ENCODE peak calls at places on chromosomes 4 and X, in ten cellular contexts. I is choroid plexus epithelial cell, H is endothelial cell of umbilical vein, Z is left ventricle myocardium inferior, O is AG10803, U is upper lobe of right lung, J is astrocyte of the spinal cord, D is HepG2, B is GM06990, G is ascending aorta. V is an unnamed sample.

GRCh38 chrX:136867096-136867491 is 13.4 kb downstream of the RBMX start:
- DNase-seq in I (peak; percentile 29), D (no peak), Z (no peak), U (no peak), J (no peak), G (no peak), O (no peak), H (no peak), B (no peak), V (no peak)

GRCh38 chr4:186746581-186746980 is 22.9 kb upstream of the FAT1 start:
- DNase-seq in B (no peak), Z (no peak), H (no peak), U (no peak), J (no peak), D (no peak), G (no peak), O (no peak), I (peak; percentile 42), V (no peak)

GRCh38 chr4:168480991-168481588 is 798 bp upstream of the DDX60L start:
- DNase-seq in O (peak; percentile 85), U (no peak), B (peak; percentile 24), I (peak; percentile 88), G (no peak), J (peak; percentile 83), H (peak; percentile 88), D (peak; percentile 7), Z (no peak), V (no peak)

GRCh38 chrX:140180585-140180984 is 215.3 kb upstream of the CXorf66 start:
- DNase-seq in B (no peak), J (peak; percentile 81), D (no peak), H (no peak), U (no peak), I (peak; percentile 68), Z (no peak), O (peak; percentile 38), G (no peak), V (no peak)

GRCh38 chrX:18906286-18906685 is 77.6 kb downstream of the PHKA2 start:
- DNase-seq in Z (no peak), D (no peak), B (no peak), J (no peak), O (no peak), U (no peak), H (no peak), G (no peak), I (no peak), V (no peak)

GRCh38 chr4:155542415-155542814 is 124.2 kb upstream of the GUCY1A1 start:
- DNase-seq in I (no peak), B (no peak), Z (no peak), O (no peak), J (no peak), D (no peak), U (no peak), G (no peak), H (no peak), V (no peak)

GRCh38 chrX:130091976-130092522 is 18.2 kb downstream of the ELF4 start:
- DNase-seq in B (peak; percentile 90), J (no peak), H (peak; percentile 47), G (peak; percentile 78), D (peak; percentile 66), I (no peak), U (peak; percentile 80), O (no peak), Z (peak; percentile 28), V (no peak)

GRCh38 chr4:177384856-177385396 is 57.3 kb downstream of the AGA start:
- DNase-seq in I (no peak), D (peak; percentile 8), U (no peak), H (no peak), B (no peak), G (no peak), Z (no peak), O (no peak), J (no peak), V (no peak)

GRCh38 chrX:77415161-77415560 is 32.0 kb upstream of the FGF16 start:
- DNase-seq in B (no peak), D (no peak), G (no peak), H (no peak), I (no peak), O (no peak), Z (no peak), J (no peak), U (no peak), V (no peak)

GRCh38 chr4:26268246-26268645 is 52.6 kb upstream of the RBPJ start:
- DNase-seq in U (no peak), Z (no peak), H (no peak), B (no peak), J (no peak), D (no peak), O (no peak), G (no peak), I (no peak), V (no peak)

GRCh38 chr4:187576751-187577150 is 418.8 kb upstream of the ZFP42 start:
- DNase-seq in Z (no peak), U (no peak), O (no peak), J (no peak), G (no peak), D (no peak), I (no peak), H (no peak), B (no peak), V (no peak)

GRCh38 chr4:182478475-182478874 is 235.3 kb downstream of the TENM3 start:
- DNase-seq in O (peak; percentile 50), B (no peak), G (no peak), Z (no peak), I (peak; percentile 72), H (peak; percentile 55), D (peak; percentile 29), U (no peak), J (peak; percentile 65), V (no peak)

GRCh38 chr4:113116414-113117345 is 67.2 kb downstream of the ANK2 start:
- DNase-seq in U (no peak), O (no peak), Z (no peak), G (no peak), I (no peak), H (no peak), D (no peak), B (no peak), J (peak; percentile 29), V (no peak)

GRCh38 chr4:66187175-66187720 is 517.0 kb upstream of the EPHA5 start:
- DNase-seq in G (no peak), J (no peak), H (no peak), O (no peak), D (no peak), I (no peak), Z (no peak), U (peak; percentile 31), B (peak; percentile 0), V (no peak)

DNA sequence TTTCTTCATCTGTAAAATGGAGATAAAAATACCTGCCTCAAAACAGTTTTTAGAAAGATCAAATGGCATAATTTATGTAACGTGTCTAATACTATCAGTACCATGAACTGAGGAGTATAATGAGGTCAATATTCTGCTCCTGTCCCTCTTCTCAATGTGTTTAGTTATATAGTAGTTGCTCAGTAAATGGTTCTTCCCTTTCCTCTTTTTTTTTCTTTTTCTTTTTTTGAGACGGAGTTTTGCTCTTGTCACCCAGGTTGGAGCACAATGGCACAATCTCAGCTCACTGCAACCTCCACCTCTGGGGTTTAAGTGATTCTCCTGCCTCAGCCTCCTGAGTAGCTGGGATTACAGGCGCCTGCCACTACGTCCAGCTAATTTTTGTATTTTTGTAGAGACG is 1.3 kb downstream of the YIPF6 start:
- DNase-seq in U (no peak), D (no peak), H (no peak), G (no peak), O (no peak), I (no peak), B (no peak), Z (no peak), J (no peak), V (no peak)
- H3K4me3 ChIP-seq in U (no peak overlapping the region), D (peak overlapping the region; percentile 87), H (no peak overlapping the region), G (no peak overlapping the region), O (no peak overlapping the region), I (no peak overlapping the region), B (peak overlapping the region; percentile 80), Z (peak overlapping the region; percentile 81), J (no peak overlapping the region), V (no peak overlapping the region)

GRCh38 chrX:51494409-51494808 is 2.0 kb downstream of the NUDT11 start:
- DNase-seq in J (peak; percentile 8), D (no peak), O (no peak), Z (no peak), G (no peak), U (no peak), H (peak; percentile 7), B (no peak), I (peak; percentile 30), V (no peak)
- H3K4me3 ChIP-seq in J (peak overlapping the region; percentile 55), D (no peak overlapping the region), O (no peak overlapping the region), Z (no peak overlapping the region), G (no peak overlapping the region), U (no peak overlapping the region), H (no peak overlapping the region), B (no peak overlapping the region), I (no peak overlapping the region), V (no peak overlapping the region)

GRCh38 chr4:30726090-30726668 is 6.0 kb downstream of the PCDH7 start:
- DNase-seq in U (no peak), D (no peak), J (no peak), I (no peak), H (peak; percentile 80), G (no peak), Z (no peak), B (no peak), O (no peak), V (no peak)

GRCh38 chr4:30727409-30727808 is 7.2 kb downstream of the PCDH7 start:
- DNase-seq in O (no peak), U (no peak), Z (no peak), H (peak; percentile 65), J (no peak), D (no peak), B (no peak), I (no peak), G (no peak), V (no peak)

GRCh38 chr4:30724217-30724616 is 4.0 kb downstream of the PCDH7 start:
- DNase-seq in Z (no peak), B (no peak), D (no peak), J (no peak), G (no peak), U (no peak), O (no peak), I (no peak), H (peak; percentile 69), V (no peak)

GRCh38 chr4:30722916-30723270 is 2.7 kb downstream of the PCDH7 start:
- DNase-seq in I (no peak), G (no peak), B (peak; percentile 1), D (no peak), O (no peak), H (peak; percentile 46), U (no peak), J (no peak), Z (no peak), V (no peak)

DNA sequence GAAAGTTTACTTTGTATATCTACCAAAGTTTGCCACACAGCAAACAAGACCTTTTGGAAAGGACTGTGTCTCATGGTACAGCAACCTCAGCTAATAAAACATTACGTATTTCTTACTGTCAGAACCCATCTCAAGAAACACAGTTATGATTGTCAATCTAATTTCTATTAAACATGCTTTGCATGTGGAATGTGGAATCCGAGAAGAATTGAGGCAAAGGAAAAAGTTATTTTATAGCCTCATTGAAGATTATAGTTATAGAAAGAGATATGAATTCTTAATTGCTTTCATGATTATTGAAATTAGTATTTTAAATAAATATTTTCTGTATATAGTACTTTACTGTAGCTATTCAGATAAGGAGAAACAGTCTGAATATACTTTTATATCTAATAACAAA is 5.4 kb downstream of the PCDH7 start:
- DNase-seq in U (no peak), O (no peak), H (peak; percentile 64), Z (no peak), J (no peak), D (no peak), G (no peak), B (no peak), I (no peak), V (no peak)
- H3K4me3 ChIP-seq in U (peak overlapping the region; percentile 1), O (no peak overlapping the region), H (peak overlapping the region; percentile 29), Z (peak overlapping the region; percentile 77), J (no peak overlapping the region), D (no peak overlapping the region), G (peak overlapping the region; percentile 57), B (no peak overlapping the region), I (peak overlapping the region; percentile 9), V (no peak overlapping the region)

GRCh38 chr4:22237846-22238513 is 277.9 kb downstream of the ADGRA3 start:
- DNase-seq in O (no peak), B (no peak), J (no peak), H (no peak), D (peak; percentile 54), G (no peak), U (no peak), Z (no peak), I (no peak), V (no peak)
- H3K4me3 ChIP-seq in O (no peak overlapping the region), B (no peak overlapping the region), J (no peak overlapping the region), H (no peak overlapping the region), D (no peak overlapping the region), G (no peak overlapping the region), U (no peak overlapping the region), Z (no peak overlapping the region), I (no peak overlapping the region), V (no peak overlapping the region)